ENCODE peak calls at places on chromosome 15, in ten cellular contexts. H is body of pancreas, I is SK-N-SH, N is left ventricle myocardium inferior, D is psoas muscle, S is pancreas, Y is upper lobe of right lung, O is neuronal stem cell, Z is cardiac muscle cell, E is bronchial epithelial cell. R is an unnamed sample. For H3K36me3, the result is how much of the 10 kb centered on the place peaks cover.

GRCh38 chr15:70762469-70763119 is 764 bp downstream of the UACA start:
- DNase-seq in S (peak), E (peak), H (peak), D (peak), O (peak), N (peak), Z (peak), I (peak), Y (peak), R (peak)

GRCh38 chr15:89680282-89680873 is 1.2 kb upstream of the PLIN1 start:
- DNase-seq in H (peak), O (no peak), E (peak), I (no peak), Z (peak), N (peak), D (peak), S (peak), Y (no peak), R (peak)

GRCh38 chr15:55742927-55743614 is at the start of gene PRTG:
- DNase-seq in Z (peak), I (peak), S (peak), E (no peak), H (peak), D (peak), Y (peak), N (peak), O (peak), R (peak)

GRCh38 chr15:36905908-36906307 is 194.4 kb downstream of the MEIS2 start:
- DNase-seq in E (peak), O (no peak), S (no peak), H (peak), Z (peak), D (no peak), I (no peak), Y (no peak), N (no peak), R (no peak)

GRCh38 chr15:48966595-48967301 is 3.0 kb upstream of the SHC4 start:
- DNase-seq in O (no peak), H (no peak), Y (no peak), N (no peak), S (no peak), I (no peak), E (peak), D (no peak), Z (peak), R (no peak)

GRCh38 chr15:40277472-40277871 is 5.4 kb downstream of the ANKRD63 start:
- DNase-seq in N (no peak), Z (no peak), H (no peak), I (no peak), Y (no peak), O (no peak), D (no peak), S (no peak), E (no peak), R (no peak)

GRCh38 chr15:39392469-39393047 is 188.3 kb upstream of the THBS1 start:
- DNase-seq in Y (no peak), E (peak), N (no peak), D (no peak), Z (no peak), I (peak), H (no peak), S (no peak), O (no peak), R (no peak)

GRCh38 chr15:67839358-67839928 is 402 bp downstream of the RNU6-1 start:
- DNase-seq in H (no peak), I (peak), N (no peak), D (no peak), Z (peak), O (no peak), S (no peak), E (peak), Y (no peak), R (no peak)

GRCh38 chr15:73392025-73392424 is 23.3 kb upstream of the HCN4 start:
- DNase-seq in H (no peak), S (no peak), O (no peak), Y (no peak), E (no peak), I (no peak), N (no peak), D (no peak), Z (no peak), R (no peak)

GRCh38 chr15:66603301-66604179 is 37.7 kb upstream of the LCTL start:
- DNase-seq in O (peak), I (peak), E (peak), Z (peak), N (peak), S (peak), H (peak), D (peak), Y (peak), R (peak)
- H3K36me3 ChIP-seq in O (under half), I (under half), E (under half), Z (under half), N (under half), S (under half), H (under half), D (under half), Y (under half), R (under half)

DNA sequence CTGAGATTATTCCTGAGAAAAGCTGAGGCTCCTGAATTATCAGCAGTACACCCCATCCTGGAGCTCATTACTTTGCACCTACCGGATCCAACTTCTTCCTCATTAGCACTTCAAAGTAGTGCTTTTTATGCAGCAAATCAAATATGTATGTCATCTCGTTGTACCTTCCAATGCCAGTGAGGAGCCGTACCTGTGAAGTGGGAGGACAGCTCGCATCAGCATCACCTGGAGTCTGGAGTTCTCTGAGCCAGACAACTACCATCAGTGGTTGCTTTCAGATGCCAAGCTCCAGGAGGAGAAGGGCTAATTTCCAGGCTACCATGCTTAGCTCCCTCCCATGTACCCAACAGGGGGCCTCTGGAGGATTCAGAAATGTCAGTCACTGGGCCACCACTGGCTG is 32.4 kb downstream of the EIF3J start:
- DNase-seq in E (no peak), N (no peak), Z (no peak), I (no peak), O (no peak), H (no peak), Y (no peak), S (no peak), D (no peak), R (no peak)
- H3K36me3 ChIP-seq in E (under half), N (half or more), Z (under half), I (half or more), O (under half), H (under half), Y (half or more), S (under half), D (under half), R (half or more)

GRCh38 chr15:88624971-88625290 is 3.8 kb downstream of the AEN start:
- DNase-seq in E (no peak), H (no peak), N (no peak), D (no peak), I (no peak), Y (no peak), S (no peak), O (no peak), Z (no peak), R (no peak)
- H3K36me3 ChIP-seq in E (under half), H (under half), N (under half), D (under half), I (half or more), Y (under half), S (under half), O (under half), Z (under half), R (under half)

GRCh38 chr15:96144734-96145133 is 185.8 kb upstream of the NR2F2 start:
- DNase-seq in O (no peak), I (no peak), Z (no peak), Y (no peak), H (no peak), E (no peak), D (no peak), S (no peak), N (no peak), R (no peak)
- H3K36me3 ChIP-seq in O (under half), I (under half), Z (under half), Y (under half), H (under half), E (under half), D (under half), S (under half), N (under half), R (under half)

DNA sequence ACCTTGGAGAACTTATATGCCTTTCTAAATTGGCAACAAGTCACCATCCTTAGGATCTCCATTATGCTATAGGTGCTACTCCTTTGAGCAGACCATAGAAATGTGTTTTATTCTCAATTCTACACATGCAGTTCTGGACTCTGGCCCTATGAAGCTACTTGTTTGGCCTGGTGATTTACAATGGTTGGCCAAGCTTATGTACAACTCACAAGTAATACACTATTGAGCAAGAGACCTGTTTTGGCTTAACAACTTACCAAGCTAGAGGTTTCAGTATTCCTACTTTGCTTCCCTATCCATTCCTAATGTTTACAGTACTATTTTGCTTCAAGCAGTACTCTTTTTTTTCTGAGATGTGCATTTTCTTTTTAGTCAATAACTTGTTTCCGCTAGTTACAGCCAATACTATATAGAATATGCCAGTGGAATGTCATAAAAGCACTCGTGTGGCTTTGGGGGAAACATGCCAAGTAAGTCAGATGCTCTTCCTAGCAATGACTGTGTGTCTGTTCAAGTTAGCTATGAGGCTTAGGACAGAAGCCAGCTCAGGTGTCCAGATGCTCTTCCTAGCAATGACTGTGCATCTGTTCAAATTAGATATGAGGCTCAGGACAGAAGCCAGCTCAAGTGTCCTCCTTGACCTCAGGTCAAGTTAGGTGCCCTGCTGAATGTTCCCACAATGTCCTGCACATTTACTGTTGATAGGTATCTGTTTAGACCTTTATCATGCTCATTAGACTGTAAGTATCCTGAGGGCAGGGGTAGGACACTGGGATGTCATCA is 174.8 kb upstream of the SEMA6D start:
- DNase-seq in Y (no peak), I (no peak), D (no peak), S (no peak), Z (no peak), H (no peak), E (no peak), N (no peak), O (no peak), R (no peak)
- H3K36me3 ChIP-seq in Y (under half), I (under half), D (under half), S (under half), Z (under half), H (under half), E (under half), N (under half), O (under half), R (under half)